ENCODE peak calls at places on chromosomes 13 and 19, in six cellular contexts. One of them, this sample, is unnamed.

GRCh38 chr13:31199527-31199848 is 287 bp upstream of the B3GLCT start:
- DNase-seq in body of pancreas: no peak
- DNase-seq in mammary epithelial cell: no peak
- DNase-seq in bronchial epithelial cell: no peak
- DNase-seq in foreskin fibroblast: no peak
- DNase-seq in progenitor cell of endocrine pancreas: no peak
- DNase-seq in this sample: no peak

GRCh38 chr19:16509141-16510061 is 13.2 kb downstream of the C19orf44 start:
- DNase-seq in body of pancreas: no peak
- DNase-seq in mammary epithelial cell: peak
- DNase-seq in bronchial epithelial cell: no peak
- DNase-seq in foreskin fibroblast: no peak
- DNase-seq in progenitor cell of endocrine pancreas: no peak
- DNase-seq in this sample: no peak

GRCh38 chr19:18424890-18425514 is 5.8 kb downstream of the SSBP4 start:
- DNase-seq in body of pancreas: no peak
- DNase-seq in mammary epithelial cell: no peak
- DNase-seq in bronchial epithelial cell: no peak
- DNase-seq in foreskin fibroblast: no peak
- DNase-seq in progenitor cell of endocrine pancreas: no peak
- DNase-seq in this sample: no peak

GRCh38 chr13:75135325-75135825 is 346.6 kb downstream of the TBC1D4 start:
- DNase-seq in body of pancreas: no peak
- DNase-seq in mammary epithelial cell: peak
- DNase-seq in bronchial epithelial cell: peak
- DNase-seq in foreskin fibroblast: peak
- DNase-seq in progenitor cell of endocrine pancreas: no peak
- DNase-seq in this sample: no peak

GRCh38 chr13:26062853-26063444 is 11.1 kb upstream of the SHISA2 start:
- DNase-seq in body of pancreas: peak
- DNase-seq in mammary epithelial cell: peak
- DNase-seq in bronchial epithelial cell: peak
- DNase-seq in foreskin fibroblast: no peak
- DNase-seq in progenitor cell of endocrine pancreas: no peak
- DNase-seq in this sample: no peak

GRCh38 chr13:80084086-80084676 is 256.7 kb downstream of the SPRY2 start:
- DNase-seq in body of pancreas: no peak
- DNase-seq in mammary epithelial cell: peak
- DNase-seq in bronchial epithelial cell: peak
- DNase-seq in foreskin fibroblast: peak
- DNase-seq in progenitor cell of endocrine pancreas: no peak
- DNase-seq in this sample: no peak

GRCh38 chr19:11581740-11582139 is 4.3 kb upstream of the ACP5 start:
- DNase-seq in body of pancreas: no peak
- DNase-seq in mammary epithelial cell: no peak
- DNase-seq in bronchial epithelial cell: no peak
- DNase-seq in foreskin fibroblast: no peak
- DNase-seq in progenitor cell of endocrine pancreas: no peak
- DNase-seq in this sample: no peak

GRCh38 chr19:13738073-13738472 is 26.2 kb upstream of the MRI1 start:
- DNase-seq in body of pancreas: no peak
- DNase-seq in mammary epithelial cell: no peak
- DNase-seq in bronchial epithelial cell: no peak
- DNase-seq in foreskin fibroblast: no peak
- DNase-seq in progenitor cell of endocrine pancreas: no peak
- DNase-seq in this sample: no peak

GRCh38 chr19:18788782-18789421 is 2.2 kb downstream of the COMP start:
- DNase-seq in body of pancreas: no peak
- DNase-seq in mammary epithelial cell: no peak
- DNase-seq in bronchial epithelial cell: no peak
- DNase-seq in foreskin fibroblast: no peak
- DNase-seq in progenitor cell of endocrine pancreas: no peak
- DNase-seq in this sample: no peak

GRCh38 chr13:49494645-49495044 is 1.1 kb upstream of the PHF11 start:
- DNase-seq in body of pancreas: no peak
- DNase-seq in mammary epithelial cell: no peak
- DNase-seq in bronchial epithelial cell: no peak
- DNase-seq in foreskin fibroblast: no peak
- DNase-seq in progenitor cell of endocrine pancreas: no peak
- DNase-seq in this sample: no peak

GRCh38 chr13:100610399-100611347 is 22.1 kb upstream of the GGACT start:
- DNase-seq in body of pancreas: no peak
- DNase-seq in mammary epithelial cell: no peak
- DNase-seq in bronchial epithelial cell: no peak
- DNase-seq in foreskin fibroblast: no peak
- DNase-seq in progenitor cell of endocrine pancreas: no peak
- DNase-seq in this sample: no peak

GRCh38 chr13:48738261-48738755 is 84.6 kb downstream of the CYSLTR2 start:
- DNase-seq in body of pancreas: no peak
- DNase-seq in mammary epithelial cell: no peak
- DNase-seq in bronchial epithelial cell: no peak
- DNase-seq in foreskin fibroblast: no peak
- DNase-seq in progenitor cell of endocrine pancreas: no peak
- DNase-seq in this sample: no peak

GRCh38 chr19:38741670-38742069 is 2.6 kb downstream of the CAPN12 start:
- DNase-seq in body of pancreas: no peak
- DNase-seq in mammary epithelial cell: peak
- DNase-seq in bronchial epithelial cell: no peak
- DNase-seq in foreskin fibroblast: no peak
- DNase-seq in progenitor cell of endocrine pancreas: no peak
- DNase-seq in this sample: peak

GRCh38 chr19:40604647-40605200 is 3.6 kb downstream of the LTBP4 start:
- DNase-seq in body of pancreas: no peak
- DNase-seq in mammary epithelial cell: peak
- DNase-seq in bronchial epithelial cell: peak
- DNase-seq in foreskin fibroblast: no peak
- DNase-seq in progenitor cell of endocrine pancreas: no peak
- DNase-seq in this sample: no peak

GRCh38 chr13:101308247-101309013 is 107.9 kb downstream of the NALCN start:
- DNase-seq in body of pancreas: no peak
- DNase-seq in mammary epithelial cell: peak
- DNase-seq in bronchial epithelial cell: no peak
- DNase-seq in foreskin fibroblast: peak
- DNase-seq in progenitor cell of endocrine pancreas: no peak
- DNase-seq in this sample: no peak

GRCh38 chr19:8022275-8022674 is 16.8 kb upstream of the ELAVL1 start:
- DNase-seq in body of pancreas: no peak
- DNase-seq in mammary epithelial cell: no peak
- DNase-seq in bronchial epithelial cell: no peak
- DNase-seq in foreskin fibroblast: no peak
- DNase-seq in progenitor cell of endocrine pancreas: no peak
- DNase-seq in this sample: no peak

GRCh38 chr13:99749627-99750026 is 221.9 kb downstream of the ZIC5 start:
- DNase-seq in body of pancreas: no peak
- DNase-seq in mammary epithelial cell: no peak
- DNase-seq in bronchial epithelial cell: no peak
- DNase-seq in foreskin fibroblast: no peak
- DNase-seq in progenitor cell of endocrine pancreas: no peak
- DNase-seq in this sample: no peak

GRCh38 chr19:12015753-12016116 is 19.7 kb downstream of the ZNF433 start:
- DNase-seq in body of pancreas: no peak
- DNase-seq in mammary epithelial cell: no peak
- DNase-seq in bronchial epithelial cell: no peak
- DNase-seq in foreskin fibroblast: no peak
- DNase-seq in progenitor cell of endocrine pancreas: no peak
- DNase-seq in this sample: no peak

GRCh38 chr13:99648266-99648665 is 147.0 kb downstream of the TM9SF2 start:
- DNase-seq in body of pancreas: no peak
- DNase-seq in mammary epithelial cell: no peak
- DNase-seq in bronchial epithelial cell: no peak
- DNase-seq in foreskin fibroblast: no peak
- DNase-seq in progenitor cell of endocrine pancreas: no peak
- DNase-seq in this sample: no peak

GRCh38 chr13:69094485-69094884 is 1013.1 kb upstream of the ATXN8OS start:
- DNase-seq in body of pancreas: no peak
- DNase-seq in mammary epithelial cell: no peak
- DNase-seq in bronchial epithelial cell: no peak
- DNase-seq in foreskin fibroblast: no peak
- DNase-seq in progenitor cell of endocrine pancreas: no peak
- DNase-seq in this sample: no peak

GRCh38 chr13:30293995-30294394 is 13.4 kb downstream of the KATNAL1 start:
- DNase-seq in body of pancreas: no peak
- DNase-seq in mammary epithelial cell: no peak
- DNase-seq in bronchial epithelial cell: no peak
- DNase-seq in foreskin fibroblast: no peak
- DNase-seq in progenitor cell of endocrine pancreas: no peak
- DNase-seq in this sample: no peak

GRCh38 chr19:40251244-40251643 is 24.8 kb upstream of the CCNP start:
- DNase-seq in body of pancreas: no peak
- DNase-seq in mammary epithelial cell: no peak
- DNase-seq in bronchial epithelial cell: no peak
- DNase-seq in foreskin fibroblast: no peak
- DNase-seq in progenitor cell of endocrine pancreas: no peak
- DNase-seq in this sample: no peak

GRCh38 chr13:24747248-24748151 is 16.5 kb upstream of the RNF17 start:
- DNase-seq in body of pancreas: no peak
- DNase-seq in mammary epithelial cell: peak
- DNase-seq in bronchial epithelial cell: no peak
- DNase-seq in foreskin fibroblast: no peak
- DNase-seq in progenitor cell of endocrine pancreas: peak
- DNase-seq in this sample: no peak

GRCh38 chr19:46299695-46300094 is 2.9 kb downstream of the HIF3A start:
- DNase-seq in body of pancreas: no peak
- DNase-seq in mammary epithelial cell: no peak
- DNase-seq in bronchial epithelial cell: no peak
- DNase-seq in foreskin fibroblast: no peak
- DNase-seq in progenitor cell of endocrine pancreas: no peak
- DNase-seq in this sample: no peak

GRCh38 chr13:44317752-44318550 is 55.7 kb upstream of the SERP2 start:
- DNase-seq in body of pancreas: no peak
- DNase-seq in mammary epithelial cell: peak
- DNase-seq in bronchial epithelial cell: peak
- DNase-seq in foreskin fibroblast: peak
- DNase-seq in progenitor cell of endocrine pancreas: no peak
- DNase-seq in this sample: no peak
- TF ChIP-seq CTCF in body of pancreas: no peak
- TF ChIP-seq CTCF in mammary epithelial cell: no peak
- TF ChIP-seq CTCF in bronchial epithelial cell: no peak
- TF ChIP-seq CTCF in foreskin fibroblast: no peak
- TF ChIP-seq CTCF in progenitor cell of endocrine pancreas: no peak
- TF ChIP-seq CTCF in this sample: no peak

DNA sequence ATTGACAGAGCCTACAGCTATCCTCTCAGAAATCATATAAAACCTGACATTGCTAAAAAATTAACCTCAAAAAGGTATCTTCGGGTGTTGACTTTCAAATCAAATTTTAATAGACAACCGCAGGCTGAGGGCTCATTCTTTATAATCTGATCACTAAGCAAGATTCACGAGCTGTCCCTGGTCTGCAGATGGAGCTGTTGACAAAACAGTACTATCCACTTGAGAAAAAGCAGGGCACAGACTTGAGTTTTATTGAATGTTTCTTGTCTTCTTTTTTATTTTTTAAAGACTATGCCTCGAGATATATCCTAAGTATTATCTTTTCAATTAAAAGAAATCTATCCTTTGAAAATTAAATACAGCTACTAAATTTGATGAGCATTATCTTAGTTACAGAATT is 540.5 kb downstream of the PCDH9 start:
- DNase-seq in body of pancreas: no peak
- DNase-seq in mammary epithelial cell: no peak
- DNase-seq in bronchial epithelial cell: peak
- DNase-seq in foreskin fibroblast: no peak
- DNase-seq in progenitor cell of endocrine pancreas: no peak
- DNase-seq in this sample: no peak
- TF ChIP-seq CTCF in body of pancreas: no peak
- TF ChIP-seq CTCF in mammary epithelial cell: peak
- TF ChIP-seq CTCF in bronchial epithelial cell: peak
- TF ChIP-seq CTCF in foreskin fibroblast: peak
- TF ChIP-seq CTCF in progenitor cell of endocrine pancreas: no peak
- TF ChIP-seq CTCF in this sample: peak

GRCh38 chr19:42919757-42920079 is 2.0 kb upstream of the PSG6 start:
- DNase-seq in body of pancreas: no peak
- DNase-seq in mammary epithelial cell: no peak
- DNase-seq in bronchial epithelial cell: no peak
- DNase-seq in foreskin fibroblast: no peak
- DNase-seq in progenitor cell of endocrine pancreas: no peak
- DNase-seq in this sample: no peak
- TF ChIP-seq CTCF in body of pancreas: no peak
- TF ChIP-seq CTCF in mammary epithelial cell: no peak
- TF ChIP-seq CTCF in bronchial epithelial cell: no peak
- TF ChIP-seq CTCF in foreskin fibroblast: no peak
- TF ChIP-seq CTCF in progenitor cell of endocrine pancreas: no peak
- TF ChIP-seq CTCF in this sample: no peak

GRCh38 chr19:1269478-1270167 is 491 bp downstream of the CIRBP start:
- DNase-seq in body of pancreas: peak
- DNase-seq in mammary epithelial cell: peak
- DNase-seq in bronchial epithelial cell: peak
- DNase-seq in foreskin fibroblast: peak
- DNase-seq in progenitor cell of endocrine pancreas: peak
- DNase-seq in this sample: peak
- TF ChIP-seq CTCF in body of pancreas: peak
- TF ChIP-seq CTCF in mammary epithelial cell: no peak
- TF ChIP-seq CTCF in bronchial epithelial cell: no peak
- TF ChIP-seq CTCF in foreskin fibroblast: no peak
- TF ChIP-seq CTCF in progenitor cell of endocrine pancreas: no peak
- TF ChIP-seq CTCF in this sample: no peak

GRCh38 chr19:57947419-57948134 is at the start of gene ZNF256:
- DNase-seq in body of pancreas: peak
- DNase-seq in mammary epithelial cell: peak
- DNase-seq in bronchial epithelial cell: peak
- DNase-seq in foreskin fibroblast: peak
- DNase-seq in progenitor cell of endocrine pancreas: peak
- DNase-seq in this sample: peak
- TF ChIP-seq CTCF in body of pancreas: peak
- TF ChIP-seq CTCF in mammary epithelial cell: peak
- TF ChIP-seq CTCF in bronchial epithelial cell: peak
- TF ChIP-seq CTCF in foreskin fibroblast: peak
- TF ChIP-seq CTCF in progenitor cell of endocrine pancreas: peak
- TF ChIP-seq CTCF in this sample: peak

DNA sequence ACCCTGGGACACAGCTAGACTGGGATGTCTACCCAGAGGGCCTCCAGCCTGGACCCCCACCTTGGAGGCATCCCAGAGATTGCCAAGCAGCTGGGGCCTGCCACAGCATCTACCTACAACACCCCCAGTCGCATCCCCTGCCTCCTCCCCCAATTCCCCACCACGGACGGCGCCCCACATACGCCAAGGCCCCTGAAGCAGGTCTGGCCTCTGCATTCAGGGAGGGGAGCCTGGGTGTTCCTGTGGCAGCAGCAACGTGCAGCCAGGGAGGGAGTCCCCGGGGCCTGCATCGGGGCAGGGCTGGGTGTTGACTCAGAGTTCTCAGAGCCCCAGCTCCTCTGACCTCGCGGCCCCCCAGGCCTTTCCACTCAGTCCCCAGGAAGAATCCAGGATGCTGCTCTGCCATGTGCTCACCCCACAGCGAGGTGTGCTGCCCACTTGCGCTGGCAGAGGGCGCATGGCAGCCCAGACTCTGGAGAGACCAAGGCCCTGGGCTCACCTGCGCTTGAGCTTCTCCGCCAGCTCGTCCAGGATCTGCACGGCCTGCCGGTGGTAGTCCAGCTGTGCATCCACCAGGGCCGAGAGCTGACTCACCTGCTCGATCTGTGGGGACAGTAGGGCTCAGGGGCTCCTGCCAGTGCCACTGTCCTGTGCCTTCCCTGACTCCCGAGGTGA is 19.6 kb downstream of the MPND start:
- DNase-seq in body of pancreas: no peak
- DNase-seq in mammary epithelial cell: no peak
- DNase-seq in bronchial epithelial cell: no peak
- DNase-seq in foreskin fibroblast: no peak
- DNase-seq in progenitor cell of endocrine pancreas: no peak
- DNase-seq in this sample: no peak
- TF ChIP-seq CTCF in body of pancreas: peak
- TF ChIP-seq CTCF in mammary epithelial cell: peak
- TF ChIP-seq CTCF in bronchial epithelial cell: peak
- TF ChIP-seq CTCF in foreskin fibroblast: no peak
- TF ChIP-seq CTCF in progenitor cell of endocrine pancreas: no peak
- TF ChIP-seq CTCF in this sample: peak

This sample was measured in D721Med.